ENCODE peak calls at places on chromosomes 7 and 10, in ten cellular contexts. E, R, D, K, O, M, H, J, P and N are unnamed samples.

GRCh38 chr10:7767209-7767608 is 20.6 kb downstream of the KIN start:
- DNase-seq in E (no peak), R (no peak), D (no peak), K (no peak), O (no peak), M (no peak), H (no peak), J (no peak), P (no peak), N (peak; percentile 27)

GRCh38 chr7:44311561-44312495 is 13.6 kb downstream of the CAMK2B start:
- DNase-seq in E (no peak), R (no peak), D (no peak), K (no peak), O (no peak), M (no peak), H (no peak), J (no peak), P (no peak), N (no peak)

GRCh38 chr10:129477051-129477450 is 10.0 kb downstream of the MGMT start:
- DNase-seq in E (no peak), R (no peak), D (no peak), K (no peak), O (no peak), M (no peak), H (no peak), J (no peak), P (no peak), N (no peak)

GRCh38 chr7:35021445-35021844 is 15.8 kb downstream of the DPY19L1 start:
- DNase-seq in E (no peak), R (no peak), D (no peak), K (no peak), O (no peak), M (no peak), H (no peak), J (no peak), P (no peak), N (no peak)

GRCh38 chr7:134619627-134620331 is 26.9 kb upstream of the BPGM start:
- DNase-seq in E (peak; percentile 43), R (no peak), D (no peak), K (no peak), O (no peak), M (no peak), H (peak; percentile 97), J (peak; percentile 89), P (peak; percentile 82), N (peak; percentile 78)

GRCh38 chr7:139958599-139959380 is 104.0 kb downstream of the PARP12 start:
- DNase-seq in E (no peak), R (no peak), D (no peak), K (no peak), O (no peak), M (no peak), H (peak; percentile 5), J (no peak), P (no peak), N (no peak)

GRCh38 chr7:151520419-151521229 is 929 bp upstream of the RHEB start:
- DNase-seq in E (peak; percentile 91), R (peak; percentile 42), D (peak; percentile 25), K (peak; percentile 18), O (no peak), M (peak; percentile 49), H (peak; percentile 60), J (peak; percentile 11), P (peak; percentile 16), N (no peak)

GRCh38 chr7:64880322-64881297 is 22.5 kb upstream of the ZNF273 start:
- DNase-seq in E (no peak), R (no peak), D (no peak), K (no peak), O (no peak), M (no peak), H (no peak), J (no peak), P (no peak), N (no peak)

GRCh38 chr10:122648599-122649428 is 50.8 kb downstream of the C10orf120 start:
- DNase-seq in E (peak; percentile 62), R (peak; percentile 44), D (no peak), K (no peak), O (peak; percentile 49), M (peak; percentile 57), H (peak; percentile 46), J (peak; percentile 27), P (peak; percentile 41), N (peak; percentile 4)

GRCh38 chr10:122510326-122510725 is 49.0 kb downstream of the HTRA1 start:
- DNase-seq in E (no peak), R (no peak), D (no peak), K (no peak), O (no peak), M (no peak), H (no peak), J (no peak), P (no peak), N (no peak)

GRCh38 chr10:15027741-15028140 is 16.0 kb upstream of the OLAH start:
- DNase-seq in E (no peak), R (no peak), D (no peak), K (no peak), O (no peak), M (no peak), H (no peak), J (no peak), P (no peak), N (no peak)

GRCh38 chr7:10767771-10768170 is 205.9 kb upstream of the PHF14 start:
- DNase-seq in E (no peak), R (no peak), D (no peak), K (no peak), O (no peak), M (no peak), H (peak; percentile 1), J (no peak), P (no peak), N (no peak)

GRCh38 chr7:88516424-88516823 is 209.7 kb upstream of the STEAP4 start:
- DNase-seq in E (no peak), R (no peak), D (no peak), K (no peak), O (no peak), M (no peak), H (no peak), J (no peak), P (no peak), N (no peak)

GRCh38 chr10:117590516-117590915 is 48.0 kb downstream of the EMX2 start:
- DNase-seq in E (no peak), R (no peak), D (no peak), K (no peak), O (no peak), M (no peak), H (peak; percentile 1), J (no peak), P (no peak), N (no peak)

GRCh38 chr10:121683803-121684202 is 85.6 kb upstream of the FGFR2 start:
- DNase-seq in E (no peak), R (no peak), D (no peak), K (no peak), O (no peak), M (no peak), H (no peak), J (no peak), P (no peak), N (no peak)

GRCh38 chr7:51141451-51141971 is 175.1 kb downstream of the COBL start:
- DNase-seq in E (peak; percentile 34), R (peak; percentile 51), D (no peak), K (no peak), O (peak; percentile 12), M (no peak), H (peak; percentile 58), J (peak; percentile 48), P (peak; percentile 61), N (peak; percentile 9)

GRCh38 chr10:119104653-119105024 is 726 bp downstream of the DENND10 start:
- DNase-seq in E (peak; percentile 22), R (no peak), D (no peak), K (no peak), O (no peak), M (peak; percentile 19), H (no peak), J (no peak), P (no peak), N (no peak)

GRCh38 chr7:98568891-98569290 is 48.2 kb upstream of the NPTX2 start:
- DNase-seq in E (peak; percentile 60), R (no peak), D (no peak), K (no peak), O (no peak), M (no peak), H (no peak), J (no peak), P (no peak), N (no peak)

GRCh38 chr7:40808409-40808942 is 673.7 kb downstream of the SUGCT start:
- DNase-seq in E (no peak), R (peak; percentile 28), D (no peak), K (no peak), O (no peak), M (no peak), H (peak; percentile 98), J (peak; percentile 100), P (peak; percentile 91), N (peak; percentile 84)

GRCh38 chr7:139741813-139742344 is 35.9 kb downstream of the HIPK2 start:
- DNase-seq in E (no peak), R (no peak), D (no peak), K (no peak), O (no peak), M (no peak), H (no peak), J (no peak), P (no peak), N (no peak)

GRCh38 chr7:152894295-152895170 is 135.0 kb downstream of the ACTR3B start:
- DNase-seq in E (peak; percentile 56), R (no peak), D (no peak), K (no peak), O (no peak), M (no peak), H (no peak), J (no peak), P (peak; percentile 26), N (no peak)

GRCh38 chr10:118017850-118018249 is 28.9 kb downstream of the RAB11FIP2 start:
- DNase-seq in E (no peak), R (peak; percentile 91), D (no peak), K (no peak), O (no peak), M (no peak), H (no peak), J (no peak), P (no peak), N (no peak)

GRCh38 chr10:114418109-114418508 is 13.8 kb upstream of the AFAP1L2 start:
- DNase-seq in E (no peak), R (no peak), D (no peak), K (no peak), O (no peak), M (no peak), H (no peak), J (no peak), P (no peak), N (no peak)